ENCODE peak calls at places on chromosomes 11 and 22, in nine cellular contexts. X is hepatocyte, I is OCI-LY7, F is GM23338, M is PC-3, J is neural progenitor cell, G is HCT116, C is MM.1S, L is SK-N-SH. D is an unnamed sample.

GRCh38 chr11:129090056-129090455 is 102.1 kb downstream of the ARHGAP32 start:
- DNase-seq in X (no peak), I (no peak), F (no peak), M (peak), J (no peak), G (no peak), C (no peak), L (no peak), D (peak)

GRCh38 chr11:31779268-31779879 is 31.7 kb downstream of the PAX6 start:
- DNase-seq in X (no peak), I (no peak), F (no peak), M (peak), J (peak), G (no peak), C (no peak), L (no peak), D (peak)

GRCh38 chr11:119525855-119526196 is 102.9 kb upstream of the THY1 start:
- DNase-seq in X (no peak), I (no peak), F (no peak), M (no peak), J (no peak), G (no peak), C (no peak), L (no peak), D (no peak)

GRCh38 chr11:100684101-100685065 is 2.7 kb upstream of the ARHGAP42 start:
- DNase-seq in X (no peak), I (no peak), F (no peak), M (peak), J (no peak), G (peak), C (peak), L (no peak), D (peak)

GRCh38 chr11:120894207-120894989 is 129.5 kb upstream of the TBCEL start:
- DNase-seq in X (no peak), I (no peak), F (no peak), M (no peak), J (no peak), G (no peak), C (no peak), L (peak), D (no peak)

GRCh38 chr22:39446239-39446721 is 10.5 kb upstream of the MGAT3 start:
- DNase-seq in X (peak), I (peak), F (peak), M (no peak), J (peak), G (no peak), C (peak), L (no peak), D (no peak)

GRCh38 chr22:35426801-35427140 is 26.8 kb downstream of the MCM5 start:
- DNase-seq in X (no peak), I (no peak), F (no peak), M (no peak), J (no peak), G (no peak), C (no peak), L (no peak), D (no peak)

GRCh38 chr11:65859812-65860277 is 388 bp upstream of the MUS81 start:
- DNase-seq in X (no peak), I (no peak), F (no peak), M (no peak), J (peak), G (no peak), C (peak), L (no peak), D (peak)

GRCh38 chr11:2250041-2250440 is 20.3 kb downstream of the ASCL2 start:
- DNase-seq in X (no peak), I (no peak), F (no peak), M (no peak), J (no peak), G (no peak), C (no peak), L (no peak), D (no peak)

GRCh38 chr22:35064664-35065063 is 1.3 kb upstream of the ISX start:
- DNase-seq in X (peak), I (no peak), F (no peak), M (peak), J (no peak), G (no peak), C (peak), L (no peak), D (no peak)

GRCh38 chr11:94131363-94132115 is 2.9 kb downstream of the PANX1 start:
- DNase-seq in X (peak), I (no peak), F (no peak), M (no peak), J (no peak), G (no peak), C (no peak), L (peak), D (peak)

GRCh38 chr11:78022397-78023396 is at the start of gene KCTD14:
- DNase-seq in X (peak), I (no peak), F (peak), M (no peak), J (peak), G (no peak), C (no peak), L (peak), D (peak)

DNA sequence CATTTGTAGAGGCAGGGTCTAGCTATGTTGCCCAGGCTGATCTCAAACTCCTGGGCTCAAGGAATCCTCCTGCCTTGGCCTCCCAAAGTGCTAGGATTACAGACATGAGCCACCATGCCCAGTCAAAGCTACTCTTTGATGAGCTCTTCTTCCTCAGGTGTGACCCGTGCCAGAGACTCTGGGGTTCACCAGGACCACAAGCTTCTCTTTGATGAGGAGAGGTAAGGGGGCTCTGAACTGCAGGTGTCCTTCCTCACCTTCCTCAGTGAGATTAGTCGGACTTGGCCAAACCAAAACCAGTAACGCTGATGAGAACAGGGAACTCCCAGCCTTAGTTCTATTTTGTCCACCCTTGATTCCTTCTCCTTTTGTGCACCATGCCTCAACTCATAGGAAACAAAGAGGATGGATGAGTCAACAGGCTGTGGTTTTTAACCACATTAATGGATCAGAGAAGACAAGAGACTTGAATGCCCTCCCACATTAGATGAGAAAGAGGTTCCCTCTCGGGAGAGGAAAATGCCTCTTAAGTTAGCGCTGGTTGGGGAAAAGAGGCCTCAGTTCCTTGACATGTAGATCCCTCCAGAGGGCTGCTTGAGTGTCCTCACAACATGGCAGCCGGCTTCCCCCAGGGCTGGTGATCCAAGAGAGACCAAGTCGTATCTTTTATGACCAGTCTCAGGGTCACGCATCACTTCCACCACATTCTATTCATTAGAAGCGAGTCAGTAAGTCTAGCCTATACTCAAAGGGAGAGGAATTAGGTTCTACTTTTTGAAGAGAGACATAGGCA is 25.7 kb upstream of the CTR9 start:
- DNase-seq in X (no peak), I (no peak), F (no peak), M (peak), J (no peak), G (peak), C (no peak), L (no peak), D (peak)
- TF ChIP-seq EZH2phosphoT487 in X (no peak), I (no peak), F (no peak), M (no peak), J (no peak), G (no peak), C (no peak), L (no peak), D (no peak)

DNA sequence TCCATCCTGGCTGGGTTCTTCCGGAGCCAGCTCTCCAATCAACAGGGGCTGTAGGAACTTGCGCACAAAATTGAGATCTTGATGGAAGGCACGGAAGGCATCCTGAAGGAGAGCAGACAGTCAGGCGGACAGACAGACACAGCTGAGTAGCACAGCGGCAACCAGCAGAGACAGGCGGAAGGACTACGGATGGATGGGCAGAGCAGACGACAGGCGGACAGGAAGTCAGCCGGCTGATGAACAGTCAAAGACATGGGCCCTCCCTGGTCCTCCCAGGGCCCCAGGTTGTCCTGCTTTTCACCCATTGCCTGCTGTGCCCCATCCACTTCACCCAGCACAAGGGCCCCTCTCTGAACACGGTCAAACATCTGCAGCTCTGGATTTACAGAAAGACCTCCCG is 11.3 kb downstream of the FADS3 start:
- DNase-seq in X (no peak), I (peak), F (no peak), M (no peak), J (no peak), G (no peak), C (no peak), L (no peak), D (peak)
- H2AFZ ChIP-seq in X (no peak), I (peak), F (no peak), M (no peak), J (no peak), G (no peak), C (no peak), L (no peak), D (no peak)

DNA sequence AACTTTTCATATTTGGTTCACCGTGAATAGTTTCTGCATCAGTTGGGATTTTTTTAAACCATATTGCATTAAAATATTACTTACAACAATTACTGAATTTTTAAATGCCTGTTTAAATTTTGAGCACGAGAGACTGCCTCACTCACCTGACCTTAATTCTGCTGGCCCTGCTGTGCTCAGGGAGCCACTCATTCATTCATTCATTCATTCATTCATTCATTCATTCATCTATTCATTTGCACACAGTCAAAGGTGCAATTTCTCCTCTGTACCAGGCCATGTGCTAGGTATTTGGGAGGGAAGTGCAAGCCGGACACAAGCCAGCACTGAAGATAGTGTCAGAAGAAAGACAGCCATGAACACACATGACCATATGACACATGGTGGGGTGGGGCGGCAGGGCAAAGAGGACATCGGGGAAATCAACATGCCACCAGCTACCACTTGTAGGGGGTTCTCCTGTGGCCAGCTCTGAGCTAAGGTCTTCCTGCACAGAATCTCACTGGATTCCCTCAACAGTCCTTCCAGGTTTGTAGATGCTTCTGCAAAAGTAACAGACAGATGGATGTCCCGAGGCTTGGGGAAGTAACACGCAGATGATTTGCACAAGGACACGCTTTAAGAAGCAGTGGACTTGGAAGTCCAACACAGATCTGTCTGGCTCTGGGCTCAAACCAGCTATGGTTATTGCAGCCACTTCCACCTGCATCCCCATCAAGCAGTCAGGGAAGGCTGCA is 566 bp upstream of the CSF2RB start:
- DNase-seq in X (no peak), I (no peak), F (no peak), M (no peak), J (no peak), G (no peak), C (no peak), L (no peak), D (no peak)
- H3K27ac ChIP-seq in X (no peak), I (no peak), F (no peak), M (no peak), J (no peak), G (no peak), C (peak), L (no peak), D (no peak)

DNA sequence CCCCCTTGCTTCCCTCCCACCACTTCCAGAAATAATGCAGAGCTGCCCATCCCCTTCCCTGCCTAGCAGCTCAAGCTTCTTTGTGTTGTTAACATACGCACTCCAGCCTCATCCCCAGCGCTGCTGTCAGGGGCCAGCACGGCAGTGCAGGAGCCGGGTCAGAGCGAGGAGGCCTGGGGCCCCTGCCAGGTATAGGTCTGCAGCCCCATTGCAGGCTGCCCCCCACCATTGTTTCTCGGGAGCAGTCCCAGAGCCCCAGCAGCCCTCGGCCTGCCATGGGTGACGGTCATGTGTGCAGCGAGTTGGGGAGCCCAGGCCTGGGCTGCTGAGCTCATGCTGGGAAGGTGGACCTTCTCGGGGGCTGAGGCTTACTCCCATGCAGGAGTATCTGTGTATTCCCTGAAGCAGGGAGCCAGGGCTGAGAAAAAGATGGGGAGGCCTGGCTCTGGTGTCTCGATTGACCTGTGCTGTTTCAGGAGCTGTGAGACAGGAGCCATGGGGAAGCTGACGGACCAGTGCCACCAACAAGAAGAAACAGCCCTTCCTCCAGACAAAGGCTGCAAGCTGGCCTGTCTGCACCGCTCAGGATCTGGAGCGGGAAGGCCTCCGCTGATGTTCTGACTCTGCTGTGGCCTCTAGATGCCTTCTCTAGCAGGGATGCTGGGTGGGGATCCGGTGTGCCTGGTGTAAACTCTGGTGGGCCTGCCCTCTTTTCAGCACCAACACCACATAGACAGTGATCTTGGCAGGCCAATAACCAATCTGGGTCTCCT is 220.5 kb upstream of the B3GAT1 start:
- DNase-seq in X (no peak), I (no peak), F (peak), M (no peak), J (no peak), G (no peak), C (no peak), L (no peak), D (no peak)
- TF ChIP-seq EZH2phosphoT487 in X (no peak), I (no peak), F (no peak), M (no peak), J (no peak), G (no peak), C (no peak), L (no peak), D (no peak)

DNA sequence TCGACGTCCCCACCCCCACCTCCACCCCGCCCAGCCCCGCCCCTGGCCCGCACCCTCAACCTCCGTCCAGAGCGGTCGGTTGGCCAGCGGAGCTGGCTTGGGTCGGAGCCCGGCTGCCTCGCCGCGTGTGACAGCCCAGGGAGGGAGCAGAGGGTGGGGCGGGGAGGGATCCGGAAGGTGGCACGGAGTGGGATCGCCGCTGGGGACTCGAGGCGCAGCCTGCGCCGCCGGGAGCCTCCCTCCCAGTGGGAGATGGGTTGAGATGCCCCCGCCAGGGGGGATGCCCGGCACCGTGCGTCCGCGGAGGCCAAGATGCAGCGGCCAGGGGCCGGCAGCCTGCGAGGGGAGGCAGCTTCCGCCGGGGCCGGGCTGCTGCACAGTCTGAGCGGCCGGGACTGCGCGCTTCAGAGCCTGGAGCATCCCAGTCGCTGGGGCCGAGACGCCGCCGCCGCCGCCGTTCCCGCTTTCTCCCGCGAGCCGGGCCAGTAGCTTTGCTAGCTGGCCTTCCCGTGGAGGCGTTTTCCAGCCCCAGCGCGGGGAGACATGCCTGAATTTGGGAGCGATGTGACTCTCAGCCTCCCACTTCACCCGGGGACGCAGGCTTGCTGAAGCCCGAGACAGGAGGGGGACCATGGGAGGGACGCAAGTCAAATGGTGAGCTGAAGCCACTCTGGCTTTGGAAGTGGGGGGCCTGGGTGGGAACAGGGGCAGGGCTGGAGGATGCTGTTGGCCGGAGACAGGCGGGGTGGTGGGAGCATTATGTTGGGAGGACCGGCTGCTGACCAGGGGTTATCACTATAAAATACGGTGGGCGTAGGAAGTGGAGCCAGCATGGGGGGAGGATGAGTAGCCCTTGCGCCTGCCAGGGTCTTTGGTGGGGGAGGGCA is 40.2 kb downstream of the DIXDC1 start:
- DNase-seq in X (peak), I (no peak), F (peak), M (peak), J (peak), G (no peak), C (no peak), L (peak), D (peak)
- H2AFZ ChIP-seq in X (peak), I (no peak), F (peak), M (peak), J (peak), G (no peak), C (no peak), L (peak), D (peak)

D was measured in GM23248.